ENCODE peak calls at places on chromosomes 13 and 19, in seven cellular contexts. One of them, this sample, is unnamed.

GRCh38 chr13:99008577-99008976 is 30.7 kb upstream of the DOCK9 start:
- DNase-seq in H9: no peak
- DNase-seq in Ammon's horn: no peak
- DNase-seq in left ventricle myocardium inferior: no peak
- DNase-seq in dermis blood vessel endothelial cell: no peak
- DNase-seq in NCI-H1417: no peak
- DNase-seq in activated CD4-positive, alpha-beta T cell treated with anti-CD3 and anti-CD28 coated beads for 48 hours: no peak
- DNase-seq in this sample: no peak

GRCh38 chr13:100601716-100602115 is 13.1 kb upstream of the GGACT start:
- DNase-seq in left ventricle myocardium inferior: no peak
- DNase-seq in activated CD4-positive, alpha-beta T cell treated with anti-CD3 and anti-CD28 coated beads for 48 hours: no peak
- DNase-seq in NCI-H1417: no peak
- DNase-seq in H9: no peak
- DNase-seq in Ammon's horn: no peak
- DNase-seq in dermis blood vessel endothelial cell: no peak
- DNase-seq in this sample: no peak

GRCh38 chr19:19817357-19817756 is 4.2 kb downstream of the ZNF506 start:
- DNase-seq in dermis blood vessel endothelial cell: no peak
- DNase-seq in NCI-H1417: no peak
- DNase-seq in Ammon's horn: no peak
- DNase-seq in activated CD4-positive, alpha-beta T cell treated with anti-CD3 and anti-CD28 coated beads for 48 hours: peak
- DNase-seq in H9: no peak
- DNase-seq in left ventricle myocardium inferior: no peak
- DNase-seq in this sample: no peak

GRCh38 chr13:32456591-32456990 is 28.7 kb upstream of the N4BP2L1 start:
- DNase-seq in H9: no peak
- DNase-seq in dermis blood vessel endothelial cell: no peak
- DNase-seq in activated CD4-positive, alpha-beta T cell treated with anti-CD3 and anti-CD28 coated beads for 48 hours: no peak
- DNase-seq in left ventricle myocardium inferior: no peak
- DNase-seq in Ammon's horn: no peak
- DNase-seq in NCI-H1417: no peak
- DNase-seq in this sample: no peak

GRCh38 chr13:45055902-45056648 is 64.2 kb upstream of the GTF2F2 start:
- DNase-seq in activated CD4-positive, alpha-beta T cell treated with anti-CD3 and anti-CD28 coated beads for 48 hours: peak
- DNase-seq in NCI-H1417: no peak
- DNase-seq in Ammon's horn: peak
- DNase-seq in H9: no peak
- DNase-seq in dermis blood vessel endothelial cell: no peak
- DNase-seq in left ventricle myocardium inferior: no peak
- DNase-seq in this sample: no peak

GRCh38 chr19:12696366-12697335 is at the start of gene FBXW9:
- DNase-seq in dermis blood vessel endothelial cell: peak
- DNase-seq in activated CD4-positive, alpha-beta T cell treated with anti-CD3 and anti-CD28 coated beads for 48 hours: peak
- DNase-seq in left ventricle myocardium inferior: peak
- DNase-seq in H9: peak
- DNase-seq in NCI-H1417: peak
- DNase-seq in Ammon's horn: peak
- DNase-seq in this sample: peak

GRCh38 chr13:66349945-66350344 is 880.2 kb downstream of the PCDH9 start:
- DNase-seq in dermis blood vessel endothelial cell: no peak
- DNase-seq in NCI-H1417: no peak
- DNase-seq in activated CD4-positive, alpha-beta T cell treated with anti-CD3 and anti-CD28 coated beads for 48 hours: no peak
- DNase-seq in H9: no peak
- DNase-seq in left ventricle myocardium inferior: no peak
- DNase-seq in Ammon's horn: no peak
- DNase-seq in this sample: no peak

GRCh38 chr19:17202713-17203112 is 12.4 kb upstream of the USE1 start:
- DNase-seq in Ammon's horn: no peak
- DNase-seq in H9: no peak
- DNase-seq in left ventricle myocardium inferior: no peak
- DNase-seq in NCI-H1417: no peak
- DNase-seq in dermis blood vessel endothelial cell: no peak
- DNase-seq in activated CD4-positive, alpha-beta T cell treated with anti-CD3 and anti-CD28 coated beads for 48 hours: no peak
- DNase-seq in this sample: no peak

GRCh38 chr13:32734511-32734910 is 148.3 kb downstream of the PDS5B start:
- DNase-seq in left ventricle myocardium inferior: no peak
- DNase-seq in Ammon's horn: no peak
- DNase-seq in NCI-H1417: peak
- DNase-seq in H9: no peak
- DNase-seq in activated CD4-positive, alpha-beta T cell treated with anti-CD3 and anti-CD28 coated beads for 48 hours: peak
- DNase-seq in dermis blood vessel endothelial cell: peak
- DNase-seq in this sample: no peak

GRCh38 chr13:23087884-23088283 is 92.9 kb upstream of the SGCG start:
- DNase-seq in dermis blood vessel endothelial cell: peak
- DNase-seq in left ventricle myocardium inferior: no peak
- DNase-seq in NCI-H1417: peak
- DNase-seq in Ammon's horn: no peak
- DNase-seq in activated CD4-positive, alpha-beta T cell treated with anti-CD3 and anti-CD28 coated beads for 48 hours: peak
- DNase-seq in H9: peak
- DNase-seq in this sample: no peak

GRCh38 chr19:48405850-48406249 is 12.4 kb downstream of the GRIN2D start:
- DNase-seq in Ammon's horn: no peak
- DNase-seq in activated CD4-positive, alpha-beta T cell treated with anti-CD3 and anti-CD28 coated beads for 48 hours: no peak
- DNase-seq in left ventricle myocardium inferior: no peak
- DNase-seq in NCI-H1417: no peak
- DNase-seq in dermis blood vessel endothelial cell: no peak
- DNase-seq in H9: no peak
- DNase-seq in this sample: no peak

GRCh38 chr19:49339364-49340068 is 4.3 kb downstream of the CD37 start:
- DNase-seq in left ventricle myocardium inferior: peak
- DNase-seq in Ammon's horn: peak
- DNase-seq in dermis blood vessel endothelial cell: peak
- DNase-seq in activated CD4-positive, alpha-beta T cell treated with anti-CD3 and anti-CD28 coated beads for 48 hours: no peak
- DNase-seq in NCI-H1417: no peak
- DNase-seq in H9: peak
- DNase-seq in this sample: no peak

GRCh38 chr13:49935171-49936084 is 712 bp downstream of the SPRYD7 start:
- DNase-seq in activated CD4-positive, alpha-beta T cell treated with anti-CD3 and anti-CD28 coated beads for 48 hours: peak
- DNase-seq in left ventricle myocardium inferior: peak
- DNase-seq in NCI-H1417: peak
- DNase-seq in Ammon's horn: no peak
- DNase-seq in dermis blood vessel endothelial cell: peak
- DNase-seq in H9: peak
- DNase-seq in this sample: peak

GRCh38 chr19:47381653-47382279 is 32.7 kb downstream of the DHX34 start:
- DNase-seq in Ammon's horn: no peak
- DNase-seq in left ventricle myocardium inferior: no peak
- DNase-seq in H9: no peak
- DNase-seq in activated CD4-positive, alpha-beta T cell treated with anti-CD3 and anti-CD28 coated beads for 48 hours: no peak
- DNase-seq in dermis blood vessel endothelial cell: no peak
- DNase-seq in NCI-H1417: no peak
- DNase-seq in this sample: no peak

GRCh38 chr13:29497137-29497654 is 98.3 kb downstream of the SLC7A1 start:
- DNase-seq in activated CD4-positive, alpha-beta T cell treated with anti-CD3 and anti-CD28 coated beads for 48 hours: no peak
- DNase-seq in H9: no peak
- DNase-seq in left ventricle myocardium inferior: peak
- DNase-seq in Ammon's horn: no peak
- DNase-seq in dermis blood vessel endothelial cell: no peak
- DNase-seq in NCI-H1417: no peak
- DNase-seq in this sample: no peak

GRCh38 chr19:29552454-29553280 is 26.9 kb downstream of the VSTM2B start:
- DNase-seq in left ventricle myocardium inferior: no peak
- DNase-seq in dermis blood vessel endothelial cell: no peak
- DNase-seq in NCI-H1417: no peak
- DNase-seq in activated CD4-positive, alpha-beta T cell treated with anti-CD3 and anti-CD28 coated beads for 48 hours: no peak
- DNase-seq in Ammon's horn: no peak
- DNase-seq in H9: peak
- DNase-seq in this sample: no peak

This sample was measured in esophagus squamous epithelium.